ENCODE peak calls at places on chromosomes 2 and 18, in eight cellular contexts. Y is astrocyte of the spinal cord; V is GM12878; D is effector memory CD8-positive, alpha-beta T cell; K is naive B cell; I is amniotic stem cell; S is NCI-H748 treated with DMSO at 0.1 percent for 48 hours; M is GDM1. E is an unnamed sample.
A peak's percentile ranks its signal among the peaks of the same experiment; 100 is the strongest.

GRCh38 chr18:39167990-39168389 is 1602.4 kb upstream of the CELF4 start:
- DNase-seq in Y (no peak), V (no peak), D (no peak), K (no peak), I (no peak), S (no peak), M (no peak), E (no peak)

GRCh38 chr2:12731701-12732280 is 15.1 kb downstream of the TRIB2 start:
- DNase-seq in Y (no peak), V (no peak), D (no peak), K (no peak), I (no peak), S (no peak), M (no peak), E (no peak)

GRCh38 chr2:191467113-191467512 is 210.8 kb upstream of the NABP1 start:
- DNase-seq in Y (no peak), V (no peak), D (no peak), K (no peak), I (no peak), S (no peak), M (no peak), E (no peak)

GRCh38 chr2:203623616-203624015 is 82.8 kb upstream of the CD28 start:
- DNase-seq in Y (peak; percentile 39), V (no peak), D (no peak), K (no peak), I (no peak), S (no peak), M (no peak), E (peak; percentile 20)

GRCh38 chr2:66239655-66240054 is 195.3 kb upstream of the MEIS1 start:
- DNase-seq in Y (no peak), V (no peak), D (no peak), K (no peak), I (no peak), S (no peak), M (no peak), E (no peak)

GRCh38 chr18:26656401-26656943 is 108.1 kb upstream of the KCTD1 start:
- DNase-seq in Y (no peak), V (no peak), D (no peak), K (no peak), I (no peak), S (no peak), M (no peak), E (no peak)

GRCh38 chr2:219122197-219122965 is 38.2 kb downstream of the NHEJ1 start:
- DNase-seq in Y (peak; percentile 9), V (no peak), D (no peak), K (no peak), I (no peak), S (no peak), M (no peak), E (no peak)

GRCh38 chr2:197255550-197255949 is 55.0 kb downstream of the ANKRD44 start:
- DNase-seq in Y (peak; percentile 63), V (peak; percentile 81), D (peak; percentile 77), K (peak; percentile 89), I (no peak), S (no peak), M (peak; percentile 88), E (no peak)

GRCh38 chr2:187299122-187299906 is 148.7 kb downstream of the CALCRL start:
- DNase-seq in Y (peak; percentile 54), V (no peak), D (no peak), K (no peak), I (no peak), S (no peak), M (peak; percentile 0), E (no peak)

GRCh38 chr2:38200583-38200982 is 124.6 kb upstream of the CYP1B1 start:
- DNase-seq in Y (no peak), V (no peak), D (no peak), K (no peak), I (no peak), S (no peak), M (no peak), E (no peak)

GRCh38 chr2:59935005-59935404 is 618.4 kb downstream of the BCL11A start:
- DNase-seq in Y (no peak), V (no peak), D (no peak), K (no peak), I (no peak), S (no peak), M (no peak), E (no peak)

GRCh38 chr2:66303471-66303870 is 131.5 kb upstream of the MEIS1 start:
- DNase-seq in Y (no peak), V (no peak), D (no peak), K (no peak), I (no peak), S (no peak), M (no peak), E (no peak)

GRCh38 chr2:20595439-20596192 is 55.3 kb downstream of the HS1BP3 start:
- DNase-seq in Y (peak; percentile 92), V (peak; percentile 85), D (no peak), K (peak; percentile 54), I (no peak), S (no peak), M (no peak), E (no peak)

GRCh38 chr2:239008004-239008403 is 160.1 kb downstream of the TWIST2 start:
- DNase-seq in Y (no peak), V (no peak), D (no peak), K (no peak), I (no peak), S (no peak), M (no peak), E (no peak)

GRCh38 chr2:127128508-127128907 is 21.6 kb upstream of the BIN1 start:
- DNase-seq in Y (no peak), V (peak; percentile 71), D (no peak), K (no peak), I (no peak), S (peak; percentile 11), M (no peak), E (no peak)

GRCh38 chr2:27320958-27321543 is 1.8 kb downstream of the MPV17 start:
- DNase-seq in Y (peak; percentile 97), V (no peak), D (no peak), K (no peak), I (peak; percentile 95), S (no peak), M (no peak), E (peak; percentile 86)

GRCh38 chr2:218024871-218025270 is 22.1 kb upstream of the TNS1 start:
- DNase-seq in Y (no peak), V (no peak), D (no peak), K (no peak), I (no peak), S (no peak), M (no peak), E (no peak)

GRCh38 chr18:34795070-34795740 is 85.1 kb downstream of the DTNA start:
- DNase-seq in Y (no peak), V (no peak), D (no peak), K (no peak), I (no peak), S (no peak), M (no peak), E (no peak)

GRCh38 chr18:40534748-40535147 is 1420.3 kb upstream of the PIK3C3 start:
- DNase-seq in Y (peak; percentile 16), V (no peak), D (no peak), K (no peak), I (no peak), S (no peak), M (no peak), E (peak; percentile 90)

GRCh38 chr2:214376631-214377624 is 33.9 kb upstream of the VWC2L start:
- DNase-seq in Y (peak; percentile 7), V (no peak), D (no peak), K (no peak), I (no peak), S (no peak), M (no peak), E (peak; percentile 9)

GRCh38 chr2:19611491-19612332 is 253.3 kb upstream of the OSR1 start:
- DNase-seq in Y (peak; percentile 99), V (no peak), D (no peak), K (no peak), I (peak; percentile 86), S (no peak), M (no peak), E (peak; percentile 62)

GRCh38 chr2:67782443-67782842 is 280.4 kb downstream of the C1D start:
- DNase-seq in Y (peak; percentile 54), V (no peak), D (no peak), K (no peak), I (no peak), S (no peak), M (no peak), E (no peak)

GRCh38 chr2:179909845-179910734 is 48.7 kb upstream of the ZNF385B start:
- DNase-seq in Y (no peak), V (no peak), D (no peak), K (no peak), I (no peak), S (no peak), M (no peak), E (no peak)